ENCODE peak calls at places on chromosomes 7 and 10, in four cellular contexts. N is fibroblast of mammary gland, A is left cardiac atrium, T is H54. J is an unnamed sample.

GRCh38 chr10:75450062-75450429 is 18.6 kb downstream of the LRMDA start:
- DNase-seq in N (no peak), A (no peak), T (no peak), J (no peak)

GRCh38 chr7:107592361-107593024 is 12.4 kb downstream of the BCAP29 start:
- DNase-seq in N (peak), A (no peak), T (no peak), J (no peak)

GRCh38 chr7:19066109-19066508 is 51.3 kb downstream of the TWIST1 start:
- DNase-seq in N (no peak), A (no peak), T (no peak), J (no peak)

GRCh38 chr10:25813511-25813910 is 120.5 kb upstream of the MYO3A start:
- DNase-seq in N (no peak), A (no peak), T (no peak), J (no peak)

GRCh38 chr10:49653530-49653929 is 25.9 kb upstream of the C10orf53 start:
- DNase-seq in N (no peak), A (no peak), T (no peak), J (peak)

GRCh38 chr10:59905066-59905734 is 1.2 kb downstream of the CCDC6 start:
- DNase-seq in N (peak), A (peak), T (peak), J (peak)

GRCh38 chr10:19629559-19629958 is 186.7 kb upstream of the PLXDC2 start:
- DNase-seq in N (peak), A (peak), T (no peak), J (no peak)

GRCh38 chr7:27689045-27689877 is 26.6 kb upstream of the HIBADH start:
- DNase-seq in N (no peak), A (no peak), T (no peak), J (no peak)

GRCh38 chr7:40243076-40243475 is 108.3 kb downstream of the SUGCT start:
- DNase-seq in N (peak), A (no peak), T (no peak), J (no peak)

GRCh38 chr7:49812534-49812933 is 39.1 kb downstream of the VWC2 start:
- DNase-seq in N (no peak), A (no peak), T (no peak), J (no peak)

GRCh38 chr7:65951837-65952578 is 30.0 kb downstream of the GUSB start:
- DNase-seq in N (peak), A (no peak), T (no peak), J (no peak)

GRCh38 chr10:126609566-126609965 is 60.9 kb downstream of the C10orf90 start:
- DNase-seq in N (no peak), A (no peak), T (no peak), J (no peak)

GRCh38 chr7:116955801-116956514 is 2.7 kb downstream of the ST7 start:
- DNase-seq in N (peak), A (no peak), T (no peak), J (no peak)

GRCh38 chr7:44277851-44278250 is 47.5 kb downstream of the CAMK2B start:
- DNase-seq in N (peak), A (peak), T (no peak), J (no peak)

GRCh38 chr7:117995850-117996650 is 122.8 kb upstream of the CTTNBP2 start:
- DNase-seq in N (no peak), A (no peak), T (no peak), J (peak)

GRCh38 chr10:131737543-131738395 is 163.0 kb upstream of the PPP2R2D start:
- DNase-seq in N (no peak), A (no peak), T (no peak), J (peak)

GRCh38 chr10:103276251-103276936 is 544 bp upstream of the INA start:
- DNase-seq in N (no peak), A (no peak), T (no peak), J (no peak)

GRCh38 chr10:118963341-118963740 is 66.2 kb upstream of the NANOS1 start:
- DNase-seq in N (no peak), A (no peak), T (no peak), J (no peak)

GRCh38 chr7:47414342-47415288 is 167.3 kb downstream of the TNS3 start:
- DNase-seq in N (no peak), A (no peak), T (no peak), J (no peak)

GRCh38 chr10:13386021-13386420 is 37.9 kb upstream of the SEPHS1 start:
- DNase-seq in N (no peak), A (no peak), T (no peak), J (no peak)

GRCh38 chr10:94006591-94007550 is 13.1 kb downstream of the PLCE1 start:
- DNase-seq in N (peak), A (no peak), T (no peak), J (peak)

GRCh38 chr10:663466-663751 is 26.1 kb downstream of the DIP2C start:
- DNase-seq in N (no peak), A (no peak), T (no peak), J (no peak)

GRCh38 chr7:84389242-84389641 is 194.7 kb upstream of the SEMA3A start:
- DNase-seq in N (no peak), A (no peak), T (no peak), J (no peak)

GRCh38 chr10:96271017-96271815 is at the start of gene BLNK:
- DNase-seq in N (peak), A (peak), T (no peak), J (no peak)

GRCh38 chr10:44058259-44058658 is 326.6 kb downstream of the CXCL12 start:
- DNase-seq in N (no peak), A (no peak), T (no peak), J (no peak)

GRCh38 chr10:114174462-114175190 is 623 bp upstream of the CCDC186 start:
- DNase-seq in N (peak), A (peak), T (peak), J (no peak)

GRCh38 chr10:11760861-11761260 is 18.7 kb downstream of the ECHDC3 start:
- DNase-seq in N (no peak), A (no peak), T (no peak), J (no peak)

GRCh38 chr7:72404743-72405142 is 7.4 kb downstream of the CALN1 start:
- DNase-seq in N (no peak), A (no peak), T (no peak), J (no peak)

GRCh38 chr10:36559990-36560389 is 565.4 kb upstream of the ANKRD30A start:
- DNase-seq in N (peak), A (no peak), T (no peak), J (no peak)

GRCh38 chr7:35995334-35995733 is 157.7 kb upstream of the EEPD1 start:
- DNase-seq in N (no peak), A (no peak), T (no peak), J (no peak)

J was measured in SJSA1.